ENCODE peak calls at places on chromosomes 1 and 21, in eight cellular contexts. One of them, this sample, is unnamed. For H3K36me3, the result is how much of the 10 kb centered on the place peaks cover.

GRCh38 chr1:8031176-8031785 is 5.2 kb upstream of the ERRFI1 start:
- DNase-seq in prostate gland: no peak
- DNase-seq in body of pancreas: no peak
- DNase-seq in heart left ventricle: no peak
- DNase-seq in tibial nerve: no peak
- DNase-seq in ovary: peak
- DNase-seq in uterus: no peak
- DNase-seq in sigmoid colon: no peak
- DNase-seq in this sample: no peak

GRCh38 chr1:13725714-13726175 is 25.8 kb downstream of the PRDM2 start:
- DNase-seq in heart left ventricle: no peak
- DNase-seq in ovary: no peak
- DNase-seq in uterus: no peak
- DNase-seq in sigmoid colon: no peak
- DNase-seq in prostate gland: peak
- DNase-seq in body of pancreas: peak
- DNase-seq in tibial nerve: no peak
- DNase-seq in this sample: peak

GRCh38 chr1:199020046-199020445 is 381.2 kb downstream of the PTPRC start:
- DNase-seq in uterus: no peak
- DNase-seq in sigmoid colon: no peak
- DNase-seq in prostate gland: no peak
- DNase-seq in body of pancreas: no peak
- DNase-seq in heart left ventricle: no peak
- DNase-seq in tibial nerve: no peak
- DNase-seq in ovary: no peak
- DNase-seq in this sample: no peak

GRCh38 chr1:61538228-61538627 is 186.7 kb downstream of the TM2D1 start:
- DNase-seq in sigmoid colon: no peak
- DNase-seq in body of pancreas: no peak
- DNase-seq in prostate gland: no peak
- DNase-seq in heart left ventricle: no peak
- DNase-seq in tibial nerve: no peak
- DNase-seq in ovary: no peak
- DNase-seq in uterus: no peak
- DNase-seq in this sample: no peak

GRCh38 chr1:89211035-89211634 is 12.4 kb upstream of the GBP4 start:
- DNase-seq in prostate gland: no peak
- DNase-seq in heart left ventricle: no peak
- DNase-seq in tibial nerve: no peak
- DNase-seq in sigmoid colon: no peak
- DNase-seq in ovary: no peak
- DNase-seq in uterus: no peak
- DNase-seq in body of pancreas: no peak
- DNase-seq in this sample: no peak

GRCh38 chr1:67685558-67686271 is 714 bp downstream of the GADD45A start:
- DNase-seq in prostate gland: peak
- DNase-seq in uterus: peak
- DNase-seq in ovary: peak
- DNase-seq in tibial nerve: peak
- DNase-seq in sigmoid colon: peak
- DNase-seq in body of pancreas: peak
- DNase-seq in heart left ventricle: peak
- DNase-seq in this sample: peak

GRCh38 chr1:200153277-200154055 is 126.0 kb downstream of the NR5A2 start:
- DNase-seq in heart left ventricle: no peak
- DNase-seq in tibial nerve: no peak
- DNase-seq in sigmoid colon: no peak
- DNase-seq in body of pancreas: no peak
- DNase-seq in ovary: no peak
- DNase-seq in uterus: no peak
- DNase-seq in prostate gland: no peak
- DNase-seq in this sample: no peak

GRCh38 chr1:98426092-98426491 is 235.4 kb upstream of the SNX7 start:
- DNase-seq in heart left ventricle: no peak
- DNase-seq in ovary: no peak
- DNase-seq in body of pancreas: no peak
- DNase-seq in uterus: no peak
- DNase-seq in prostate gland: no peak
- DNase-seq in sigmoid colon: no peak
- DNase-seq in tibial nerve: no peak
- DNase-seq in this sample: no peak

GRCh38 chr1:219988818-219989217 is 57.5 kb downstream of the EPRS1 start:
- DNase-seq in prostate gland: no peak
- DNase-seq in heart left ventricle: no peak
- DNase-seq in uterus: no peak
- DNase-seq in tibial nerve: no peak
- DNase-seq in body of pancreas: no peak
- DNase-seq in ovary: no peak
- DNase-seq in sigmoid colon: no peak
- DNase-seq in this sample: no peak
- H3K36me3 ChIP-seq in prostate gland: under half
- H3K36me3 ChIP-seq in heart left ventricle: under half
- H3K36me3 ChIP-seq in uterus: under half
- H3K36me3 ChIP-seq in tibial nerve: under half
- H3K36me3 ChIP-seq in body of pancreas: under half
- H3K36me3 ChIP-seq in ovary: under half
- H3K36me3 ChIP-seq in sigmoid colon: under half
- H3K36me3 ChIP-seq in this sample: under half

GRCh38 chr1:156110252-156110651 is 4.3 kb upstream of the LMNA start:
- DNase-seq in heart left ventricle: no peak
- DNase-seq in sigmoid colon: no peak
- DNase-seq in uterus: no peak
- DNase-seq in ovary: no peak
- DNase-seq in body of pancreas: no peak
- DNase-seq in tibial nerve: no peak
- DNase-seq in prostate gland: no peak
- DNase-seq in this sample: no peak

GRCh38 chr1:156104861-156105546 is 9.5 kb upstream of the LMNA start:
- DNase-seq in body of pancreas: no peak
- DNase-seq in heart left ventricle: no peak
- DNase-seq in uterus: no peak
- DNase-seq in tibial nerve: peak
- DNase-seq in ovary: peak
- DNase-seq in prostate gland: no peak
- DNase-seq in sigmoid colon: peak
- DNase-seq in this sample: no peak

GRCh38 chr1:156106624-156107488 is 7.7 kb upstream of the LMNA start:
- DNase-seq in tibial nerve: peak
- DNase-seq in sigmoid colon: peak
- DNase-seq in uterus: no peak
- DNase-seq in heart left ventricle: peak
- DNase-seq in ovary: peak
- DNase-seq in body of pancreas: peak
- DNase-seq in prostate gland: no peak
- DNase-seq in this sample: no peak

GRCh38 chr1:156108664-156109241 is 5.8 kb upstream of the LMNA start:
- DNase-seq in ovary: no peak
- DNase-seq in tibial nerve: no peak
- DNase-seq in prostate gland: no peak
- DNase-seq in heart left ventricle: no peak
- DNase-seq in uterus: no peak
- DNase-seq in body of pancreas: no peak
- DNase-seq in sigmoid colon: no peak
- DNase-seq in this sample: no peak

DNA sequence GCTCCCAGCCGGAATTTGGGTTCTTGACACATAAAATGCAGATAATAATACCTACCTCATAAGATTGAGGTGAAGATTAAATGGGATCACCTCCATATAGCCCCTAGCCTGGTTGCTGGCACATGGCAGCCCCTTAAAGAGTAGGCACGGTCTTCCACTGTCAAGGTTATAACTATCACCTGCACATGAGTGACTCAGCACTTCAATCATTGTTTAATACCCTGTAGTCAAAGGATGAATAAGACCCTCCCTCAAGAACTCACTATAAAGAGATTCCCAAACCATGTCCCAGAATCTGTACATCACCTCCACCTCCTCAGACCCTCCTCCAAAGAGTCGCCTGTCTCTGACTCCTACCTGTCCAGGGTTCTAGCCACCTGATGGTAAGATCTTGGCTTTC is 6.5 kb upstream of the LMNA start:
- DNase-seq in prostate gland: no peak
- DNase-seq in body of pancreas: no peak
- DNase-seq in uterus: no peak
- DNase-seq in sigmoid colon: no peak
- DNase-seq in tibial nerve: no peak
- DNase-seq in heart left ventricle: no peak
- DNase-seq in ovary: no peak
- DNase-seq in this sample: no peak
- TF ChIP-seq POLR2A in prostate gland: no peak
- TF ChIP-seq POLR2A in body of pancreas: no peak
- TF ChIP-seq POLR2A in uterus: no peak
- TF ChIP-seq POLR2A in sigmoid colon: no peak
- TF ChIP-seq POLR2A in tibial nerve: no peak
- TF ChIP-seq POLR2A in heart left ventricle: no peak
- TF ChIP-seq POLR2A in ovary: no peak
- TF ChIP-seq POLR2A in this sample: no peak

DNA sequence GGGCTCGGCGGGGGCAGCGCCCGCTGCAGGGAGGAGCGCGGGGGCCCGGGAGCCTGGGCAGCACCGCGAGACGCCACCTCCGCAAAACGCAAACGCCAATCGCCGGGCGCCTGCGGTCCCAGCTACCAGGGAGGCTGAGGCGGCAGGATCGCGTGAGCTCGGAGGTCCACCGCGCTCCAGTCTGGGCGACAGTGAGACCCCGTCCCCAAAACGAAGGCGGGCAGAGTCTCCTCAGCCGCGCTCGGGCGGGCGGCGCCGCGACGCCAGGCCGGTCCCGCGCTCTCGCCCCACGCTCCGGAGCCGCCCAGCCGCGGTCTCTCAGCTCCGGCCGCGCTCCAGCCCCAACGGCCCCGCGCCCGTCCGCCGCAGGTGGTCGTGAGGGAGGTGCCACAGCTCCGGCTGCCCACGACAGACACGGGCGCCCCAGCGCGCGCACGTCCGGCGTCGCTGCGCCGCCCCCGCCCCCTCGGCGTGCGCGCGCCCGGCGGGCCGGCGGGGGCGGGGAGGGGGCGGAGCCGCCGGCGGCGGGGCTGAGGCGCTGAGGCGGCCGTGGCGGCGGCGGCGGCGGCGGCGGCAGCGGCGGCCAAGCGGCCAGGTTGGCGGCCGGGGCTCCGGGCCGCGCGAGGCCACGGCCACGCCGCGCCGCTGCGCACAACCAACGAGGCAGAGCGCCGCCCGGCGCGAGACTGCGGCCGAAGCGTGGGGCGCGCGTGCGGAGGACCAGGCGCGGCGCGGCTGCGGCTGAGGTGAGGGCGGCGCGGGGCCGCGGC is at the start of gene ADARB1:
- DNase-seq in body of pancreas: peak
- DNase-seq in heart left ventricle: peak
- DNase-seq in ovary: peak
- DNase-seq in sigmoid colon: peak
- DNase-seq in uterus: peak
- DNase-seq in prostate gland: peak
- DNase-seq in tibial nerve: no peak
- DNase-seq in this sample: peak
- H3K27ac ChIP-seq in body of pancreas: peak
- H3K27ac ChIP-seq in heart left ventricle: peak
- H3K27ac ChIP-seq in ovary: peak
- H3K27ac ChIP-seq in sigmoid colon: peak
- H3K27ac ChIP-seq in uterus: peak
- H3K27ac ChIP-seq in prostate gland: peak
- H3K27ac ChIP-seq in tibial nerve: peak
- H3K27ac ChIP-seq in this sample: peak

GRCh38 chr1:27290586-27290985 is 31.4 kb upstream of the TMEM222 start:
- DNase-seq in ovary: no peak
- DNase-seq in tibial nerve: no peak
- DNase-seq in heart left ventricle: no peak
- DNase-seq in prostate gland: no peak
- DNase-seq in sigmoid colon: no peak
- DNase-seq in body of pancreas: no peak
- DNase-seq in uterus: no peak
- DNase-seq in this sample: no peak

GRCh38 chr1:27297903-27298302 is 24.1 kb upstream of the TMEM222 start:
- DNase-seq in ovary: no peak
- DNase-seq in sigmoid colon: no peak
- DNase-seq in uterus: no peak
- DNase-seq in body of pancreas: no peak
- DNase-seq in tibial nerve: no peak
- DNase-seq in prostate gland: no peak
- DNase-seq in heart left ventricle: no peak
- DNase-seq in this sample: no peak

GRCh38 chr1:27296773-27297214 is 25.2 kb upstream of the TMEM222 start:
- DNase-seq in heart left ventricle: peak
- DNase-seq in uterus: peak
- DNase-seq in ovary: peak
- DNase-seq in body of pancreas: peak
- DNase-seq in sigmoid colon: peak
- DNase-seq in prostate gland: peak
- DNase-seq in tibial nerve: peak
- DNase-seq in this sample: peak

GRCh38 chr1:27292111-27292510 is 29.9 kb upstream of the TMEM222 start:
- DNase-seq in ovary: no peak
- DNase-seq in heart left ventricle: no peak
- DNase-seq in sigmoid colon: no peak
- DNase-seq in tibial nerve: no peak
- DNase-seq in body of pancreas: peak
- DNase-seq in uterus: no peak
- DNase-seq in prostate gland: no peak
- DNase-seq in this sample: no peak

DNA sequence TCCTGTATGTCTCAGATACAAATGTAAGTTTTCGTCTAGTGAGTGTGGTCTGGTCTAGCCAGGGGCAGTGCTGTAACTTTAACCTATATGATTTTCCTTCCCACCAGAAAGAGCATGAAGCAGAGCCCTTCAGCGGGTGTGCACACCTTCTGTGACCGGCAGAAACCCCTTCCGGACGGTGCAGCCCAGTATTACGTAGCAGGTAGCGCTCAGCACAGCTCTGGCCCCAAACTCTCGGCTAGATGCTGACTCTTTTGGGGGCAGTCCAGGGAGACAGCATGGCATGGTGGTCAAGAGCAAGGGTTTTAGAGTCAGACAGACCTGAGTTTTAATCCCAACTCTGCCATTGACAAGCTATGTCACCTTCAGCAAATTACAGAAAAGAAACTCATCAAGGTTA is 28.0 kb upstream of the TMEM222 start:
- DNase-seq in prostate gland: no peak
- DNase-seq in body of pancreas: no peak
- DNase-seq in ovary: no peak
- DNase-seq in sigmoid colon: no peak
- DNase-seq in uterus: no peak
- DNase-seq in heart left ventricle: no peak
- DNase-seq in tibial nerve: no peak
- DNase-seq in this sample: no peak
- H3K36me3 ChIP-seq in prostate gland: under half
- H3K36me3 ChIP-seq in body of pancreas: under half
- H3K36me3 ChIP-seq in ovary: under half
- H3K36me3 ChIP-seq in sigmoid colon: under half
- H3K36me3 ChIP-seq in uterus: under half
- H3K36me3 ChIP-seq in heart left ventricle: under half
- H3K36me3 ChIP-seq in tibial nerve: under half
- H3K36me3 ChIP-seq in this sample: under half

GRCh38 chr1:119590377-119590776 is 57.7 kb downstream of the ZNF697 start:
- DNase-seq in uterus: no peak
- DNase-seq in sigmoid colon: no peak
- DNase-seq in heart left ventricle: no peak
- DNase-seq in ovary: no peak
- DNase-seq in body of pancreas: no peak
- DNase-seq in tibial nerve: no peak
- DNase-seq in prostate gland: no peak
- DNase-seq in this sample: no peak

GRCh38 chr1:119582801-119583200 is 65.3 kb downstream of the ZNF697 start:
- DNase-seq in body of pancreas: peak
- DNase-seq in heart left ventricle: peak
- DNase-seq in sigmoid colon: no peak
- DNase-seq in tibial nerve: peak
- DNase-seq in prostate gland: peak
- DNase-seq in uterus: no peak
- DNase-seq in ovary: peak
- DNase-seq in this sample: peak

GRCh38 chr1:119587328-119587727 is 60.7 kb downstream of the ZNF697 start:
- DNase-seq in uterus: no peak
- DNase-seq in prostate gland: no peak
- DNase-seq in ovary: no peak
- DNase-seq in tibial nerve: no peak
- DNase-seq in heart left ventricle: no peak
- DNase-seq in body of pancreas: no peak
- DNase-seq in sigmoid colon: no peak
- DNase-seq in this sample: no peak
- TF ChIP-seq POLR2A in uterus: no peak
- TF ChIP-seq POLR2A in prostate gland: no peak
- TF ChIP-seq POLR2A in ovary: no peak
- TF ChIP-seq POLR2A in tibial nerve: no peak
- TF ChIP-seq POLR2A in heart left ventricle: no peak
- TF ChIP-seq POLR2A in body of pancreas: no peak
- TF ChIP-seq POLR2A in sigmoid colon: no peak
- TF ChIP-seq POLR2A in this sample: no peak

This sample was measured in Peyer's patch.